ENCODE peak calls at places on chromosome 5, in seven cellular contexts. K, I, Z, Y, T, R and Q are unnamed samples. For H3K4me1, the result is how much of the 10 kb centered on the place peaks cover.

GRCh38 chr5:95873351-95873750 is 50.8 kb upstream of the GLRX start:
- DNase-seq in I (no peak), Y (no peak), R (no peak), Z (no peak), K (no peak), T (no peak), Q (no peak)

GRCh38 chr5:132463808-132464154 is 26.8 kb downstream of the IRF1 start:
- DNase-seq in R (no peak), K (no peak), Z (no peak), I (no peak), Y (peak), T (no peak), Q (no peak)

GRCh38 chr5:131180407-131180806 is 9.7 kb downstream of the LYRM7 start:
- DNase-seq in Y (no peak), T (no peak), R (no peak), I (no peak), Z (no peak), K (no peak), Q (no peak)

GRCh38 chr5:33969572-33970452 is 14.7 kb downstream of the SLC45A2 start:
- DNase-seq in R (peak), Z (peak), I (no peak), T (no peak), K (peak), Y (no peak), Q (no peak)

GRCh38 chr5:132426525-132427138 is 57.1 kb downstream of the SLC22A5 start:
- DNase-seq in Y (peak), Z (peak), T (peak), K (no peak), R (peak), I (peak), Q (no peak)

GRCh38 chr5:63131618-63132285 is 553.1 kb downstream of the LRRC70 start:
- DNase-seq in T (no peak), I (no peak), Y (no peak), R (no peak), K (no peak), Z (peak), Q (no peak)

GRCh38 chr5:62376064-62376463 is 27.6 kb downstream of the DIMT1 start:
- DNase-seq in Z (peak), K (peak), Y (no peak), T (no peak), R (no peak), I (no peak), Q (no peak)

GRCh38 chr5:5340206-5340729 is 82.2 kb upstream of the ICE1 start:
- DNase-seq in I (no peak), Y (peak), R (peak), Z (peak), K (peak), T (peak), Q (no peak)

GRCh38 chr5:180467028-180467427 is 27.2 kb upstream of the CNOT6 start:
- DNase-seq in Y (peak), R (no peak), I (peak), T (peak), K (no peak), Z (peak), Q (no peak)

GRCh38 chr5:58849995-58850667 is 267.3 kb downstream of the RAB3C start:
- DNase-seq in Y (peak), Z (peak), K (peak), I (peak), R (peak), T (no peak), Q (peak)

GRCh38 chr5:107502711-107503110 is 168.0 kb downstream of the EFNA5 start:
- DNase-seq in K (no peak), Y (no peak), Z (no peak), R (no peak), T (no peak), I (no peak), Q (no peak)

GRCh38 chr5:14108170-14108996 is 34.8 kb upstream of the TRIO start:
- DNase-seq in Z (peak), I (no peak), T (no peak), K (peak), R (peak), Y (peak), Q (peak)

GRCh38 chr5:35859101-35859661 is 2.5 kb downstream of the IL7R start:
- DNase-seq in R (no peak), Z (peak), I (no peak), T (no peak), K (no peak), Y (no peak), Q (no peak)

GRCh38 chr5:124738751-124739559 is 7.5 kb downstream of the ZNF608 start:
- DNase-seq in R (no peak), Y (no peak), T (no peak), Z (no peak), K (no peak), I (no peak), Q (no peak)

GRCh38 chr5:32100230-32100629 is 73.9 kb downstream of the GOLPH3 start:
- DNase-seq in Z (no peak), K (no peak), Y (no peak), R (no peak), T (no peak), I (no peak), Q (no peak)

GRCh38 chr5:851553-851952 is 767 bp upstream of the ZDHHC11 start:
- DNase-seq in R (no peak), I (peak), K (no peak), Z (no peak), Y (peak), T (peak), Q (no peak)

GRCh38 chr5:102715405-102715804 is 39.7 kb upstream of the PAM start:
- DNase-seq in Y (no peak), T (no peak), K (peak), Z (peak), I (no peak), R (no peak), Q (no peak)

GRCh38 chr5:59874675-59875074 is 18.9 kb downstream of the PDE4D start:
- DNase-seq in K (no peak), Y (no peak), I (no peak), Z (no peak), R (no peak), T (no peak), Q (no peak)

GRCh38 chr5:167096816-167097215 is 1194.6 kb upstream of the WWC1 start:
- DNase-seq in I (no peak), T (no peak), Z (peak), R (no peak), Y (no peak), K (no peak), Q (no peak)

GRCh38 chr5:124408738-124409453 is 337.5 kb downstream of the ZNF608 start:
- DNase-seq in I (no peak), Z (peak), Y (no peak), R (no peak), K (no peak), T (no peak), Q (no peak)

GRCh38 chr5:74643160-74643562 is 2.6 kb upstream of the ENC1 start:
- DNase-seq in T (no peak), K (peak), R (no peak), Y (no peak), Z (peak), I (no peak), Q (no peak)

GRCh38 chr5:6377582-6378127 is 692 bp downstream of the MED10 start:
- DNase-seq in T (no peak), I (no peak), R (no peak), Z (peak), K (no peak), Y (no peak), Q (no peak)

GRCh38 chr5:119435436-119436132 is 16.7 kb upstream of the HSD17B4 start:
- DNase-seq in R (peak), T (peak), Y (peak), Z (peak), I (peak), K (no peak), Q (no peak)

GRCh38 chr5:39117401-39117800 is 43.2 kb upstream of the RICTOR start:
- DNase-seq in Z (no peak), Y (no peak), K (no peak), R (no peak), T (no peak), I (no peak), Q (no peak)

GRCh38 chr5:95959051-95959963 is 2.3 kb downstream of the ELL2 start:
- DNase-seq in K (no peak), I (no peak), Y (peak), R (no peak), T (peak), Z (peak), Q (no peak)

GRCh38 chr5:40605295-40605958 is 74.3 kb upstream of the PTGER4 start:
- DNase-seq in Z (no peak), K (no peak), Y (no peak), T (no peak), I (no peak), R (no peak), Q (no peak)

GRCh38 chr5:74889523-74890105 is 23.4 kb upstream of the FAM169A start:
- DNase-seq in T (no peak), Y (no peak), Z (no peak), R (no peak), K (no peak), I (no peak), Q (no peak)

GRCh38 chr5:142235050-142235797 is 89.6 kb downstream of the SPRY4 start:
- DNase-seq in R (no peak), T (no peak), Y (no peak), I (no peak), Z (no peak), K (no peak), Q (no peak)

GRCh38 chr5:82862247-82862646 is 214.9 kb downstream of the TMEM167A start:
- DNase-seq in Z (no peak), K (no peak), T (no peak), Y (no peak), I (no peak), R (no peak), Q (no peak)

GRCh38 chr5:142403583-142403982 is 78.8 kb upstream of the SPRY4 start:
- DNase-seq in K (no peak), R (no peak), Z (no peak), I (no peak), T (no peak), Y (no peak), Q (peak)

GRCh38 chr5:5572010-5572982 is 149.8 kb downstream of the ICE1 start:
- DNase-seq in T (peak), I (no peak), R (no peak), K (no peak), Z (no peak), Y (peak), Q (no peak)

GRCh38 chr5:32369542-32370155 is 56.9 kb upstream of the MTMR12 start:
- DNase-seq in T (no peak), I (no peak), Y (no peak), K (no peak), Z (no peak), R (no peak), Q (no peak)

GRCh38 chr5:145221416-145221815 is 613.7 kb downstream of the PRELID2 start:
- DNase-seq in K (no peak), Y (no peak), R (no peak), I (no peak), Z (no peak), T (no peak), Q (no peak)

GRCh38 chr5:145218982-145219381 is 616.2 kb downstream of the PRELID2 start:
- DNase-seq in K (no peak), T (no peak), R (no peak), Z (no peak), I (no peak), Y (no peak), Q (no peak)

GRCh38 chr5:145222622-145223021 is 612.5 kb downstream of the PRELID2 start:
- DNase-seq in I (no peak), Z (no peak), Y (no peak), R (no peak), K (no peak), T (no peak), Q (no peak)

GRCh38 chr5:145220491-145220890 is 614.7 kb downstream of the PRELID2 start:
- DNase-seq in I (no peak), K (no peak), T (no peak), R (no peak), Z (no peak), Y (no peak), Q (no peak)

DNA sequence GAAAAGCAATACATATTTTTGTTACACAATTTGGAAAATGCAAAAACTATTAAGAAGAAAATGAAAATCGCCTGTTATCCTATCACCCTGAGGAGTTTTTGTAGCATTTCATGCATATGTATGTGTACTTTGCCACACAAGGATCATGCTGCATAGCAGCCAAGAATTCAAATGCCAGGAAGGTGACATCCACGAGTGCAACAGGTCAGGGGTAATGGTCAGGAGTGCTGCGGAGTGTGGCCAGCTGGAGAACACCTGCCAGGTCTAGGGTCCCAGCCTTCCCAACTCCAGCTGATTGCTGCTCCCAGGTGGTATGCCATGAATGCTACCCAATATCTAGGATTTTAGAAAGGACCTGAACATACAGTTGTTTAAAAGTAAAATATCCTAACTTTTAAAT is 617.1 kb downstream of the PRELID2 start:
- DNase-seq in I (no peak), R (no peak), Z (no peak), Y (no peak), T (peak), K (no peak), Q (no peak)
- H3K4me1 ChIP-seq in I (under half), R (under half), Z (under half), Y (under half), T (under half), K (under half), Q (under half)

GRCh38 chr5:16913187-16913839 is 22.8 kb downstream of the MYO10 start:
- DNase-seq in R (peak), Z (no peak), Y (peak), T (peak), I (no peak), K (no peak), Q (no peak)
- H3K4me1 ChIP-seq in R (half or more), Z (under half), Y (under half), T (under half), I (under half), K (half or more), Q (under half)

DNA sequence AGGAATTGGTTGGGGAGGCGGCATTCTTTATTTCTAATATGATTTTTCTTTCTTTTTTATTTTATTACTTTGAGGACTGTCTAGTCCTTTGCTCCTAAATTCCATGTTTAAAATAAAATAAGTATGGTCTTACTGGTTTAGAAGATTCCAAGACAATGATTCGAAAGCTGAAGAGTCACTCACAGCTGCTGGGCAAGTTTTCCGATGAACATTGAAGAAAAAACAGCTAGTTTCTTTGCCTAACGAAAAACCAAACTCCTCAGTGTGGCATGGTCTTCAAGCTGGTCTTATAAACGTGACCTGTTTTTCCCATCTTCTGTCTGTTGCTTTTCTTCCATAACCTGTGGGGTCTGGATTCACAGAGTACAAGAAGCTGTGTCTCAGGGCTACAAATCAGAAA is 25.1 kb downstream of the ZNF474 start:
- DNase-seq in Z (no peak), Y (no peak), R (no peak), I (no peak), K (no peak), T (no peak), Q (no peak)
- H3K4me1 ChIP-seq in Z (under half), Y (under half), R (under half), I (under half), K (under half), T (under half), Q (under half)

GRCh38 chr5:109218767-109219166 is 191.0 kb downstream of the PJA2 start:
- DNase-seq in I (no peak), R (no peak), T (no peak), K (no peak), Z (no peak), Y (no peak), Q (no peak)
- H3K4me1 ChIP-seq in I (under half), R (under half), T (under half), K (under half), Z (under half), Y (under half), Q (under half)

DNA sequence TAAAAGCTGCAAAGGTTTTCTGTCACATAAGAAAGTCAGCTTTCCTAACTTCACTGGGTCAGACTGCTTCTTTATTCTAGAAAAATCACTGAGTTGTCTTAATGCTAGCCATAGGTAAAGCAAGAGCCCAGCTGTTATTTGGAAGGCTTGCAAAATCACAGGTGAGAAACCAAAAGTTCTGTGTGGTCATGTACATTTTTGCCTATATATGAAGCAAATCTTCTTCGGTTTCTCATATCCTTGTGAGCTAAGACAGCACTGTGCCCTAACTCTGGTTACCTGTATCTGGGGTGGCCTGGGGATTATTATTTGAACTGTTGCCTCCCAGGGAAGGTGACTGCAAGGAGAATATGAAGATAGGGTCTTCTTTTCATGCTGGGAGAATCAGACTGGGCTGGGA is 444.9 kb upstream of the CLINT1 start:
- DNase-seq in Z (no peak), K (no peak), R (no peak), I (no peak), Y (no peak), T (no peak), Q (no peak)
- H3K4me1 ChIP-seq in Z (under half), K (under half), R (under half), I (under half), Y (under half), T (under half), Q (under half)

GRCh38 chr5:143987751-143988560 is 176.0 kb downstream of the HMHB1 start:
- DNase-seq in Y (no peak), R (no peak), I (no peak), Z (no peak), K (no peak), T (no peak), Q (no peak)

GRCh38 chr5:143986567-143987242 is 174.7 kb downstream of the HMHB1 start:
- DNase-seq in K (no peak), Y (no peak), R (no peak), T (no peak), I (no peak), Z (peak), Q (no peak)

GRCh38 chr5:143987264-143987663 is 175.3 kb downstream of the HMHB1 start:
- DNase-seq in R (no peak), Z (no peak), T (no peak), Y (no peak), I (no peak), K (no peak), Q (no peak)

GRCh38 chr5:143980506-143980905 is 168.5 kb downstream of the HMHB1 start:
- DNase-seq in K (no peak), T (no peak), I (no peak), Z (no peak), Y (no peak), R (no peak), Q (no peak)

DNA sequence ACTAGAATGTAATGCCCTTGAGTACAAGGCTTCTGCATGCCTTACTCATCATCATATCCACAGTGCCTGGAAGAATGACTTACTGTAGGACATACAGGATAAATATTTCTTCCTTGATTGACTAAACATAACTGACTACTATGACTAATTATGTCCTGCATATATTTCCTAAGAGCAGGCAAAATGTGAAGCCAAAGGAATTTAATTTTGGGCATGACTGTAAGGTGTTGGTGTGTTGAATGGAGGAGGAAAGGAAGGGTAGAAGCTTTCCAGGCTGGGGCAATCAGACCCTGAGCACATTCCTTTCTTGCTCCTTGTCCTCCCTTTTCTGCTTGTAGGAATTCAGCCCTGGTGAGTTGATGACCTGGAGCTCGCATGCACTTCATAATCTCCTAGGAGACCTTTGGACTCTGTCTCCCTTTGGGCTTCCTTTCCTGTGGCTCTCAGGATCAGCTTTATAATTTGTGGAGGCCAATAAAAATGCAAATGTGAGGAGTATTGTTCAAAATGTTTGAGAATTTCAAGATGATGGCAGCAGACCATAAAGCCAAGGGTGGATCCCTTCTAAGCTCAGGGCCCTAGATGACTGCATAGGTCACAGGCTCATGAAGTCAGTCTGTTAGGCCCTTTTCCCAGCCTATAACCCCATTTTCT is 174.0 kb downstream of the HMHB1 start:
- DNase-seq in Z (peak), Y (peak), R (no peak), I (no peak), T (no peak), K (no peak), Q (no peak)
- H3K4me1 ChIP-seq in Z (under half), Y (under half), R (under half), I (under half), T (under half), K (under half), Q (under half)

DNA sequence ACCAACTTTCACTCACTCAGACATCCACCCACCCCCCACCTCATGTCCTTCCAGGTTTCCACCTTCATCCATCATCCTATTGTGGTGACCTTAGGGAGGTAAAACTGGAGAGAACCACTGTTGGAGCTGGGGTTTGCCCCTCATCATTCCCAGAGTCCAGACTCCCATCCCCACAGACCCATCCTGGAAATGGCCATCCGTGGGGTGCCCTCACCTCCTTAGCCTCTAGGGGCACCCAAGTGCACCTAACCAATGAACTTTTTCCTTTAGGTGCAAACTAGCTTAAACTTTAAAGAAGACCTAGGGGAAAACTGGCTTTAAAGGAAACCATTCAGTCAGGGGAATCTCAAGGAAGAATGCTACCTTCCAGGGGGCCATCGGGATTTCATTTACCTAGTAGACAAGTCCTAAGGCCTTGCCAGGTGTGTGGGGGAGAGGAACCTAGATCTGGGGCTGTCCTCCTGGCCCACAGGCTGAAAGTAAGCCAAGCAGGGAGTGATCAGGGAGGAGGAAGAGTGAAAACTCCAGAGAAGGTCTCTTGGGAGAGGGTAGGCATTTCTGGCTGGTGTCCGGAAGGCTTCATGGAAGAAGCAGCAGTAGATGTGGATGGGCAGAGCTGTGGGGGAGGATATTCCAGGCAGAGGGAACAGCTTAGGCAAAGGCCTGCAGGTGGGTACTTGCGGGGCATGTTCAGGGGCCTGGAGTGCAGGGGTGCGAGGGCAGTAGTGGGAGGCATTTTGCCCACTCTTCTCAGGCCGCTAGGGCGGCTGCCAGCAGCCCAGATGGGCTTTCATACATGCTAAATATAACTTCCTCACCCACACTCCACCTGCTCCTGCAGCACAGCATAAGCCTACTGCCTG is 11.6 kb downstream of the RGS14 start:
- DNase-seq in R (peak), Y (no peak), I (no peak), Z (no peak), T (no peak), K (no peak), Q (no peak)
- H3K4me1 ChIP-seq in R (half or more), Y (under half), I (under half), Z (under half), T (under half), K (under half), Q (under half)